ENCODE peak calls at places on chromosome X, in ten cellular contexts. N is fibroblast of pulmonary artery, G is stomach, U is H1, F is choroid plexus epithelial cell, Z is ovary, L is lung, P is transverse colon, O is lower leg skin, W is PC-3. S is an unnamed sample.

GRCh38 chrX:110322603-110323002 is 4.7 kb upstream of the AMMECR1 start:
- DNase-seq in N (no peak), G (no peak), U (no peak), F (no peak), Z (no peak), L (no peak), P (no peak), O (no peak), W (peak), S (no peak)

GRCh38 chrX:29422034-29422433 is 793.3 kb upstream of the MAGEB2 start:
- DNase-seq in N (no peak), G (no peak), U (no peak), F (no peak), Z (no peak), L (no peak), P (no peak), O (no peak), W (no peak), S (no peak)

GRCh38 chrX:154484255-154485149 is 1.9 kb downstream of the UBL4A start:
- DNase-seq in N (no peak), G (no peak), U (no peak), F (no peak), Z (no peak), L (no peak), P (peak), O (no peak), W (peak), S (no peak)

GRCh38 chrX:12886545-12886944 is 19.7 kb downstream of the TLR7 start:
- DNase-seq in N (no peak), G (no peak), U (no peak), F (no peak), Z (no peak), L (no peak), P (no peak), O (no peak), W (no peak), S (no peak)

GRCh38 chrX:124401696-124402095 is 55.3 kb downstream of the SH2D1A start:
- DNase-seq in N (no peak), G (no peak), U (no peak), F (no peak), Z (no peak), L (no peak), P (no peak), O (no peak), W (no peak), S (no peak)

GRCh38 chrX:8845060-8845459 is 43.9 kb upstream of the FAM9A start:
- DNase-seq in N (peak), G (no peak), U (no peak), F (peak), Z (no peak), L (no peak), P (no peak), O (no peak), W (peak), S (no peak)

GRCh38 chrX:119622356-119623232 is 16.4 kb upstream of the NKRF start:
- DNase-seq in N (peak), G (peak), U (no peak), F (peak), Z (no peak), L (no peak), P (peak), O (no peak), W (no peak), S (no peak)

GRCh38 chrX:30308263-30309138 is 689 bp downstream of the NR0B1 start:
- DNase-seq in N (peak), G (no peak), U (peak), F (peak), Z (peak), L (no peak), P (no peak), O (no peak), W (no peak), S (peak)

GRCh38 chrX:103367502-103367901 is 8.8 kb upstream of the BEX3 start:
- DNase-seq in N (no peak), G (no peak), U (no peak), F (peak), Z (no peak), L (no peak), P (no peak), O (no peak), W (no peak), S (no peak)

GRCh38 chrX:71253253-71254091 is 468 bp downstream of the ZMYM3 start:
- DNase-seq in N (peak), G (peak), U (peak), F (peak), Z (peak), L (no peak), P (peak), O (no peak), W (peak), S (peak)
- TF ChIP-seq CTCF in N (peak), G (no peak), U (no peak), F (peak), Z (peak), L (no peak), P (peak), O (no peak), W (peak), S (peak)

GRCh38 chrX:56762707-56763555 is 33.9 kb downstream of the NBDY start:
- DNase-seq in N (no peak), G (no peak), U (no peak), F (no peak), Z (no peak), L (no peak), P (no peak), O (no peak), W (no peak), S (peak)
- H3K4me3 ChIP-seq in N (no peak), G (no peak), U (no peak), F (no peak), Z (no peak), L (no peak), P (no peak), O (no peak), W (no peak), S (peak)

DNA sequence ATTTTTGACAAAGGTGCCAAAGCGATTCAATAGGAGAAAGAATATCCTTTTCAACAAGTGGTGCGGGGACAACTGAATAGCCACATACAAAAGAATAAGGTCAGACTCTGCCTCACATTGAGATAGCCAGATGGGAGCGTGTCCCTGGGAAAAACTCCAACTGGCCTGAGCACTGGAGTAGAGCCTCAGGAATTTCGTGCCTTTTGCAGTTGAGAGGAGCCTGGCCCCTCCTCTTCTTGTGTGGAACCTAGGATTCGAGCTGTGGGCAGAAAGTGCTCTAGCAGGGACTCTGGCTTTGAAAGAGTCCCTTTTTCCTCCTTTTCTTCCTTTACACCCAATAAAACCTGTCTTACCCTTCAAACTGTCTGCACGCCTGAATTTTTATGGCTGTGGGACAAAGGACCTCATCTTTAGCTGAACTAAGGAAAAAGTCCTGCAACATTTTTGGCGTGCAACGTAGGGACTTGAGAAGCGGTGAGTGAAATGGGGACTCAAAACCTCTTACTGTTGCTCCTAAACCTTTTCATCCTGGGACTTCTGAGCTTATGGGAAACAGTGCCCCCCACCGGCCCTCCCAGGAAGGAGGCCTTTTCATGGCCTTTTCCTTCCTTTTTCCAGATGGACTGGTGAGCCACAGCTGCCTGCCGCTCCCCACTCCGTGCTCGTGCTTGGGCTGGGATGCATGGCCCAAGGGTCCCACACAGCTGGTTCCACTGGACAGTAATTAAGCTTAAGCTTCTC is 68.6 kb downstream of the BMP15 start:
- DNase-seq in N (no peak), G (no peak), U (no peak), F (no peak), Z (no peak), L (no peak), P (no peak), O (no peak), W (no peak), S (no peak)
- TF ChIP-seq CTCF in N (no peak), G (no peak), U (peak), F (no peak), Z (no peak), L (no peak), P (no peak), O (no peak), W (no peak), S (no peak)

DNA sequence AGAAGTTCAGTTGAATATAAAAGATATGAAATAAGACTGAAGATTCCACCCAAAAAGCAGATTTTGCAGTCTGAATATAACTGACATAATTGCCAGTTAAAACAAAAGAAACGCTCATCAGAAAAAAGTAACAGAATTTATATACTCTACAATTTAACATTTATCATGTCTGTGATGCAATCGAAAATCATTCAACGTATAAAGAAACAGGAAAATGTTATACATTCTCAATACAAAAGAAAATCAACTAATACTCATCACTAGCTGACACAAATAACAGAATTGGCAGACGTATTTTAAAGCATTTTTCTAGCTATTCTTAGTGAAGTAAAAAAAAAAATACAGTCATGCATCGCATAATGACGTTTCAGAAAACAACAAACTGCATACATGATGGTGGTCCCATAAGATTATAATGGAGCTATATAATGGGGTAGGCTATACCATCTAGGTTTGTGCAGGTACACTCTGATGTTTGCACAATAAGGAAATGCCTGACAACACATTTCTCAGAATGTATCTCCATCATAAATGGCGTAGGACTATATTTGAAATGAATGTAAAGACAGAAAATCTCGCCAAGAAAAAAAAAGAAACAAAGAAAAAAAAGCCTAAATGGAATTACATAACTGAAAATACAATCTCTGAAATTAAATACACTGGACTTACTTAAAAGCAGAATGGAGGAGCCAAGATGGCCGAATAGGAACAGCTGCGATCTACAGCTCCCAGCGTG is 34.3 kb downstream of the OR13H1 start:
- DNase-seq in N (no peak), G (no peak), U (no peak), F (no peak), Z (no peak), L (no peak), P (no peak), O (no peak), W (no peak), S (no peak)
- H3K4me3 ChIP-seq in N (no peak), G (no peak), U (peak), F (no peak), Z (no peak), L (no peak), P (no peak), O (no peak), W (no peak), S (no peak)

GRCh38 chrX:20205927-20206708 is 60.6 kb downstream of the RPS6KA3 start:
- DNase-seq in N (peak), G (no peak), U (no peak), F (peak), Z (no peak), L (no peak), P (no peak), O (no peak), W (no peak), S (peak)
- TF ChIP-seq CTCF in N (no peak), G (no peak), U (no peak), F (peak), Z (no peak), L (no peak), P (no peak), O (no peak), W (no peak), S (peak)

DNA sequence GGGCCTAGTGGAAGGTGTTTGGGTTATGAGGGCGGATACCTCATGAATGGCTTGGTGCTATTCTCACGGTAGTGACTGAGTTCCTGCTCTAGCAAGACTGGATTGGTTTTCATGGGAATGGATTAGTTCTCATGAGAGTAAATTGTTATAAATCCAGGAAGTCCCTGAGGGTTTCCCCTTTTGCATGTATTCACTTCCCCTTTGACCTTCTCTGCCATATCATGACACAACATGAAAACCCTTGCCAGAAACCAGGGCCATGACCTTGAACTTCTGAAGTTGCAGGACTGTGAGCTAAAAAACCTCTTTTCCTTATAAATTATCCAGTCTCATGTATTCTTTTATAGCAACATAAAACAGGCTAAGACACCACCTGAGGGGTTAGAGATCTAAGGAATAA is 529.7 kb upstream of the RPS6KA3 start:
- DNase-seq in N (no peak), G (no peak), U (no peak), F (no peak), Z (no peak), L (no peak), P (no peak), O (no peak), W (no peak), S (peak)
- H3K4me3 ChIP-seq in N (no peak), G (no peak), U (no peak), F (no peak), Z (no peak), L (no peak), P (no peak), O (no peak), W (no peak), S (no peak)

GRCh38 chrX:19595036-19595435 is 79.7 kb upstream of the MAP3K15 start:
- DNase-seq in N (peak), G (no peak), U (no peak), F (no peak), Z (no peak), L (no peak), P (no peak), O (peak), W (no peak), S (no peak)

GRCh38 chrX:19592952-19593351 is 77.6 kb upstream of the MAP3K15 start:
- DNase-seq in N (no peak), G (no peak), U (no peak), F (no peak), Z (no peak), L (no peak), P (no peak), O (no peak), W (no peak), S (no peak)

GRCh38 chrX:19599253-19599652 is 83.9 kb upstream of the MAP3K15 start:
- DNase-seq in N (no peak), G (no peak), U (no peak), F (no peak), Z (no peak), L (no peak), P (no peak), O (no peak), W (no peak), S (no peak)

GRCh38 chrX:19589105-19589504 is 73.8 kb upstream of the MAP3K15 start:
- DNase-seq in N (no peak), G (no peak), U (no peak), F (no peak), Z (no peak), L (no peak), P (no peak), O (no peak), W (no peak), S (no peak)

DNA sequence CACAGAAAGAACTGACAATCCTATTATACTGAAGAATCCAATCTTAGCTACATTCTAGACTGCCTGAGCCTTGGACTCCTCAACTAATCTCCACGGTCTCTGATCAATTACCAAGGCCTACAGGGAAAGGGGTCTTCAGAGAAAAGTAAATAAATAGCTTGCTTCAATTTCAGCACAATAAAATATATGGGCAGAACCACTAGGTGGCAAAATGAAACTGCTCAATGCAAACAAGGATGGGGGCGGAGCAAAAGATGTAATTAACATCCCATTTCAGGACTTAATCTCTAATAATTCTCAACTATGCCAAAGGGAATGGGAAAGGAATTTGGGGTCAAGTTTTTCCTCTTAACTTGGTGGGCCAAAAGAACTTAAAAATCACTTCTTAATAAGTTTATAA is 78.4 kb upstream of the MAP3K15 start:
- DNase-seq in N (peak), G (no peak), U (no peak), F (peak), Z (no peak), L (no peak), P (no peak), O (no peak), W (peak), S (peak)
- TF ChIP-seq CTCF in N (peak), G (no peak), U (no peak), F (peak), Z (peak), L (peak), P (peak), O (no peak), W (peak), S (no peak)

DNA sequence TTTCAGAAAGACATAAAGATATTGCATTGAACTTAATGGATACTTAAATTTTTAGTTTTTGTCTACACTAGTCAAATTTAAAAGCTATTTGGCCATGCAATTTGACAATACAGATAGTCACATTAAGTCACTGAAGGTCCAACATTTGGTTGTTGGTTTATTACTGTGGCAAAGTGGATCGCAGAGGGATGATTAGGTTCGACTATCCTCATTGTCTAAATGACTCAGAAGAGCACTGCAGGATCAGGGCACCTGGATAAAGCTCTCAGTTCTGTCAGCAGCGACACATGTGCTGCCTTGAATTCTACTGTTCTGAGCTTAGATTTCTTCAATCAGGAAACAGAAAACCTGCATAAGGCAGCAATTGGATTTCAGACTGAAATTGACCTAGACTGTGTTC is 130.7 kb downstream of the AMELX start:
- DNase-seq in N (no peak), G (no peak), U (no peak), F (no peak), Z (no peak), L (no peak), P (no peak), O (no peak), W (no peak), S (no peak)
- H3K4me3 ChIP-seq in N (no peak), G (no peak), U (no peak), F (no peak), Z (no peak), L (no peak), P (no peak), O (no peak), W (no peak), S (no peak)

S was measured in GM12865.